ENCODE peak calls at places on chromosomes 11 and 22, in five cellular contexts. L is cardiac muscle cell, N is cardiac fibroblast, R is coronary artery, H is kidney epithelial cell. B is an unnamed sample.

GRCh38 chr22:49942565-49943404 is 17.8 kb upstream of the PIM3 start:
- DNase-seq in H (no peak), N (no peak), R (no peak), L (no peak), B (no peak)

GRCh38 chr11:14318581-14318981 is 40.4 kb downstream of the RRAS2 start:
- DNase-seq in L (no peak), H (no peak), R (no peak), N (no peak), B (no peak)

GRCh38 chr22:24772493-24773220 is 1.9 kb downstream of the PIWIL3 start:
- DNase-seq in L (peak; percentile 53), R (no peak), N (peak; percentile 57), H (no peak), B (peak; percentile 64)

GRCh38 chr11:88508808-88509581 is 171.5 kb upstream of the CTSC start:
- DNase-seq in L (peak; percentile 55), H (no peak), N (peak; percentile 24), R (no peak), B (no peak)

GRCh38 chr22:43201486-43202219 is 14.7 kb upstream of the TTLL12 start:
- DNase-seq in N (no peak), L (no peak), R (no peak), H (no peak), B (no peak)

GRCh38 chr11:62048101-62048500 is 75.7 kb upstream of the INCENP start:
- DNase-seq in L (no peak), R (no peak), H (no peak), N (peak; percentile 52), B (no peak)

GRCh38 chr22:46737105-46737975 is 712 bp downstream of the CERK start:
- DNase-seq in L (peak; percentile 66), N (peak; percentile 48), R (no peak), H (no peak), B (no peak)

GRCh38 chr11:86931965-86932332 is 23.2 kb downstream of the FZD4 start:
- DNase-seq in R (no peak), N (peak; percentile 75), H (no peak), L (no peak), B (peak; percentile 72)

GRCh38 chr11:44309483-44310197 is at the start of gene ALX4:
- DNase-seq in N (peak; percentile 52), R (no peak), H (no peak), L (peak; percentile 72), B (peak; percentile 15)

GRCh38 chr11:69392104-69392653 is 89.3 kb upstream of the LINC01488 start:
- DNase-seq in R (no peak), H (no peak), L (no peak), N (no peak), B (no peak)

GRCh38 chr11:67271548-67272284 is 5.4 kb downstream of the GRK2 start:
- DNase-seq in N (no peak), H (no peak), L (no peak), R (peak; percentile 80), B (no peak)

GRCh38 chr22:24011735-24012068 is 598 bp downstream of the CABIN1 start:
- DNase-seq in R (no peak), H (no peak), N (peak; percentile 5), L (no peak), B (no peak)

GRCh38 chr11:126415128-126415527 is 59.6 kb downstream of the ST3GAL4 start:
- DNase-seq in H (no peak), R (peak; percentile 91), L (no peak), N (peak; percentile 31), B (no peak)

GRCh38 chr11:78762105-78762504 is 187.4 kb upstream of the NARS2 start:
- DNase-seq in N (no peak), H (no peak), R (no peak), L (no peak), B (no peak)

GRCh38 chr22:43890901-43891331 is 897 bp downstream of the PNPLA5 start:
- DNase-seq in R (no peak), H (no peak), N (no peak), L (no peak), B (no peak)

GRCh38 chr22:39545310-39546063 is 12.9 kb upstream of the RPS19BP1 start:
- DNase-seq in N (peak; percentile 45), R (no peak), H (no peak), L (peak; percentile 86), B (no peak)

GRCh38 chr11:17472467-17472866 is 4.2 kb downstream of the ABCC8 start:
- DNase-seq in L (no peak), N (no peak), H (no peak), R (no peak), B (no peak)

GRCh38 chr11:65983589-65983987 is 18.4 kb downstream of the EIF1AD start:
- DNase-seq in N (no peak), R (no peak), H (no peak), L (no peak), B (no peak)

GRCh38 chr22:22432479-22432878 is 76.1 kb downstream of the ZNF280B start:
- DNase-seq in R (no peak), L (no peak), N (no peak), H (no peak), B (no peak)

GRCh38 chr22:46626356-46626755 is 6.2 kb downstream of the GRAMD4 start:
- DNase-seq in N (no peak), H (no peak), L (no peak), R (no peak), B (no peak)

GRCh38 chr11:37072538-37072937 is 474.5 kb upstream of the RAG2 start:
- DNase-seq in R (no peak), N (no peak), L (peak; percentile 45), H (no peak), B (no peak)

GRCh38 chr22:16932577-16932976 is 75.4 kb downstream of the GAB4 start:
- DNase-seq in L (no peak), H (no peak), R (no peak), N (no peak), B (no peak)

GRCh38 chr11:31387379-31387778 is 17.7 kb downstream of the DNAJC24 start:
- DNase-seq in H (no peak), N (no peak), L (no peak), R (no peak), B (peak; percentile 19)

GRCh38 chr22:17633998-17634323 is 4.6 kb upstream of the BCL2L13 start:
- DNase-seq in L (no peak), R (no peak), H (no peak), N (no peak), B (no peak)

GRCh38 chr22:50498322-50498861 is 9.1 kb downstream of the LMF2 start:
- DNase-seq in N (peak; percentile 71), R (no peak), L (peak; percentile 86), H (no peak), B (peak; percentile 39)

GRCh38 chr11:116840224-116840745 is 2.9 kb upstream of the APOA1 start:
- DNase-seq in L (peak; percentile 36), R (no peak), N (peak; percentile 39), H (no peak), B (no peak)

GRCh38 chr11:46243796-46244109 is 33.7 kb upstream of the CREB3L1 start:
- DNase-seq in H (no peak), N (no peak), L (no peak), R (no peak), B (no peak)

GRCh38 chr22:47152938-47153337 is 390.5 kb downstream of the TBC1D22A start:
- DNase-seq in L (no peak), H (no peak), R (no peak), N (no peak), B (no peak)

GRCh38 chr11:9001736-9002135 is 2.1 kb downstream of the NRIP3 start:
- DNase-seq in N (peak; percentile 92), L (no peak), R (no peak), H (peak; percentile 79), B (peak; percentile 91)

GRCh38 chr11:9002920-9003572 is 755 bp downstream of the NRIP3 start:
- DNase-seq in N (no peak), R (no peak), L (no peak), H (no peak), B (no peak)

GRCh38 chr11:9004310-9004945 is 627 bp upstream of the NRIP3 start:
- DNase-seq in N (no peak), L (peak; percentile 54), H (no peak), R (no peak), B (no peak)

GRCh38 chr11:9005087-9005486 is 1.3 kb upstream of the NRIP3 start:
- DNase-seq in N (no peak), R (no peak), H (no peak), L (no peak), B (no peak)

DNA sequence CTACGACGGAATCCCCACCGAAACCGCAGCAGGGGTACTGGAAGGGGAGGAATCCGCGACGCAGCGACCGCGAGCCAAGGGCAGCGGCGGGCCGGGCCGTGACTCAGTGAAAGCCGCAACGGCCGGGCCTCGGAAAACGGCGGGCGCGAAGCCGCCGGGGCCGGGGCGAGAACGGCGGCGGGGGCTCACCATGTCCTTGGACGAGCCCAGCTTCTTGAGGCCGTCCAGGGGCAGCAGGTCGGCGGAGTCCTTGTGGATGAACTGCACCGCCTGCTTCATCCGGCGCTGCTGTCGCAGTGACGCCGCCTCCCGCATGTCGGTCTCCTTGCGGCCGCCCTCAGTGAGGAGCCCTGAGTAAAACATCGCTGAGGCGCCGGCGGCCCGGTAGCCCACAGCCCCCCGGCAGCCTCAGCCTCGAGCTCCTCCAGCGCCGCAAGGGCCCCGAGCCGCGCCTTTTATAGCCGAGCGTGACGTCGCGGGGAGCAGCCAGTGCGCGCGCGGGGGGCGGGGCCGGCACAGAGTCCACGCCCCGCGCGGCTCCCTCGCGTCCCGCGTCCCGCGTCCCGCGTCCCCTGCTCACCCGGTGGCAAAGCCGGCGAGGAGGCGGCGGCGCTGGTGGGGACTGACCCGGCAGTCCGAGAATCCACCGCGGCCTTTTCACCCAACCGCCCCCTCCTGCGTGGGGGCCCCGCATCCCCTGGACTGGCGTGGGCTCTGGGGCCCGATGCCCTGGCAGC is at the start of gene NRIP3:
- DNase-seq in H (no peak), N (peak; percentile 46), R (peak; percentile 80), L (peak; percentile 81), B (peak; percentile 28)
- TF ChIP-seq CTCF in H (no peak), N (no peak), R (no peak), L (no peak), B (no peak)

DNA sequence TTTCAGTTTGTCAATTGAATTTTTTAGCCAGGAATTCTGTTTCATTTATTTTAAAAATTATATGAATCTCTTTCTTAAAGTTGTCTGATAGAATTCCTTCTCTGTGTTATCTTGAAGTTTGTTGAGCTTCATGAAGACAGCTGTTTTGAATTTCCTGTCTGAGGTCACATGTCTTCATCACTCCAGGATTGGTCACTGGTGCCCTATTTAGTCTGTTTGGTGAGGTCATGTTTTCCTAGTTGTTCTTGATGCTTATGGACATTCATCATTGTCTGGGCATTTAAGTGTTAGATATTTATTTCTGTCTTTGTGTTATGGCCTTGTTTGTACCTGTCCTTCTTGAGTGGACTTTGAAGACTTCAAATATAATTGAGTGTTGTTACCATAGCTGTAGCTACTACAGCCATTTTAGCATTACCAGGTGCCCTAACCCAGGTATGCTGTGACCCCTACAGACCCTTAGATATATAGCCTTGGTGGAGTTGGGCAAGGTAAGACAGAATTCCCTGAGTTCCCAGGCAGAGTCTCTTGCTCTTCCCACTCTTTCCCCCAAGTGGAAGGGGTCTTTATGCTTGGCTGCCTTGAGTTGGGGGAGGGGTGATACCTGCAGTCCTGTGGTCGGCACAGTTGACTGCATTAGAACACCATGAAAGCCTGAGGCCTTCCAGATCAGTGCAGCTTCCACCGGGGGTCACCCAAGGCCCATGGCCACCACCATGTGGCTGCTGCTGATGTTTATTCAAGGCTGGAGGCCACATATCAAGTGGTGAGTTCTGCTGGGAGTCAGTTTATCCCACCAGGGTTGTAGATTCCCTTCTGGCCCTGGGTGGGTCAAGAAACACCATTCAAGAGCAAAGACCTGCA is 229.6 kb downstream of the DYNC2H1 start:
- DNase-seq in H (no peak), R (no peak), L (no peak), N (peak; percentile 82), B (peak; percentile 58)
- TF ChIP-seq CTCF in H (peak; percentile 53), R (no peak), L (no peak), N (no peak), B (peak; percentile 48)

GRCh38 chr22:38223289-38223960 is 21.6 kb downstream of the MAFF start:
- DNase-seq in H (peak; percentile 70), R (no peak), N (no peak), L (no peak), B (no peak)
- TF ChIP-seq CTCF in H (peak; percentile 35), R (no peak), N (no peak), L (no peak), B (peak; percentile 41)

GRCh38 chr11:133361689-133361994 is 170.7 kb downstream of the OPCML start:
- DNase-seq in L (no peak), R (no peak), H (no peak), N (no peak), B (no peak)
- TF ChIP-seq CTCF in L (no peak), R (no peak), H (no peak), N (no peak), B (no peak)

B was measured in HFFc6.